ENCODE peak calls at places on chromosome 22, in four cellular contexts. X is HCT116, S is K562, H is SK-N-SH. T is an unnamed sample.
A peak's percentile ranks its signal among the peaks of the same experiment; 100 is the strongest.

GRCh38 chr22:24141586-24141985 is 39.7 kb upstream of the SUSD2 start:
- DNase-seq in X (no peak), S (no peak), H (no peak), T (no peak)

GRCh38 chr22:40263191-40263590 is 83.1 kb upstream of the ADSL start:
- DNase-seq in X (no peak), S (peak; percentile 31), H (no peak), T (no peak)

GRCh38 chr22:23632178-23632577 is at the start of gene DRICH1:
- DNase-seq in X (no peak), S (no peak), H (no peak), T (no peak)

GRCh38 chr22:42680648-42681047 is 31.5 kb upstream of the CYB5R3 start:
- DNase-seq in X (peak; percentile 66), S (no peak), H (no peak), T (no peak)

GRCh38 chr22:22942511-22943329 is 55.1 kb downstream of the IGLL5 start:
- DNase-seq in X (peak; percentile 59), S (peak; percentile 100), H (peak; percentile 80), T (peak; percentile 77)

GRCh38 chr22:41356430-41357028 is 25.2 kb upstream of the TEF start:
- DNase-seq in X (no peak), S (no peak), H (no peak), T (no peak)

GRCh38 chr22:23218867-23219251 is 38.5 kb downstream of the BCR start:
- DNase-seq in X (no peak), S (no peak), H (peak; percentile 60), T (no peak)

GRCh38 chr22:18976197-18976751 is 40.2 kb upstream of the PRODH start:
- DNase-seq in X (no peak), S (no peak), H (no peak), T (no peak)

GRCh38 chr22:41925783-41926460 is 684 bp downstream of the TNFRSF13C start:
- DNase-seq in X (no peak), S (peak; percentile 76), H (peak; percentile 70), T (no peak)

GRCh38 chr22:17845340-17845739 is 71.1 kb upstream of the BID start:
- DNase-seq in X (no peak), S (no peak), H (no peak), T (no peak)

GRCh38 chr22:35102663-35103062 is 36.7 kb downstream of the ISX start:
- DNase-seq in X (no peak), S (peak; percentile 24), H (no peak), T (peak; percentile 14)

GRCh38 chr22:23305922-23306374 is 125.6 kb downstream of the BCR start:
- DNase-seq in X (no peak), S (no peak), H (peak; percentile 75), T (no peak)

GRCh38 chr22:19232620-19233019 is 54.1 kb upstream of the SLC25A1 start:
- DNase-seq in X (no peak), S (no peak), H (peak; percentile 26), T (no peak)

GRCh38 chr22:25390297-25391240 is 171.1 kb downstream of the CRYBB2 start:
- DNase-seq in X (no peak), S (no peak), H (no peak), T (no peak)

GRCh38 chr22:17576475-17576874 is 13.2 kb downstream of the SLC25A18 start:
- DNase-seq in X (no peak), S (no peak), H (no peak), T (no peak)

GRCh38 chr22:26558246-26558895 is 31.6 kb downstream of the TPST2 start:
- DNase-seq in X (no peak), S (no peak), H (no peak), T (no peak)

GRCh38 chr22:27560781-27561180 is 240.8 kb downstream of the MN1 start:
- DNase-seq in X (no peak), S (no peak), H (no peak), T (no peak)

GRCh38 chr22:17057959-17058814 is 26.6 kb upstream of the IL17RA start:
- DNase-seq in X (peak; percentile 45), S (peak; percentile 83), H (peak; percentile 75), T (peak; percentile 38)

GRCh38 chr22:33697640-33698039 is 222.6 kb downstream of the LARGE1 start:
- DNase-seq in X (no peak), S (no peak), H (no peak), T (no peak)

GRCh38 chr22:35307892-35308291 is 8.2 kb downstream of the TOM1 start:
- DNase-seq in X (no peak), S (no peak), H (no peak), T (peak; percentile 14)

GRCh38 chr22:42397332-42398246 is 34.6 kb downstream of the NFAM1 start:
- DNase-seq in X (no peak), S (no peak), H (no peak), T (peak; percentile 83)

GRCh38 chr22:25113316-25113721 is 86.3 kb upstream of the CRYBB3 start:
- DNase-seq in X (no peak), S (no peak), H (no peak), T (no peak)

GRCh38 chr22:35205956-35206355 is 51.3 kb upstream of the HMGXB4 start:
- DNase-seq in X (no peak), S (no peak), H (no peak), T (no peak)

GRCh38 chr22:40597541-40598453 is 38.7 kb downstream of the MRTFA start:
- DNase-seq in X (no peak), S (no peak), H (no peak), T (no peak)

GRCh38 chr22:23608583-23608982 is 23.5 kb downstream of the DRICH1 start:
- DNase-seq in X (no peak), S (peak; percentile 30), H (no peak), T (no peak)

GRCh38 chr22:25045176-25045575 is 92.7 kb downstream of the KIAA1671 start:
- DNase-seq in X (no peak), S (no peak), H (no peak), T (no peak)

GRCh38 chr22:41028841-41029240 is 63.6 kb upstream of the EP300 start:
- DNase-seq in X (no peak), S (no peak), H (no peak), T (peak; percentile 43)

GRCh38 chr22:27420817-27421361 is 380.7 kb downstream of the MN1 start:
- DNase-seq in X (no peak), S (no peak), H (no peak), T (no peak)

GRCh38 chr22:40595497-40596234 is 40.9 kb downstream of the MRTFA start:
- DNase-seq in X (no peak), S (no peak), H (no peak), T (no peak)

GRCh38 chr22:37511368-37512104 is 7.7 kb downstream of the CARD10 start:
- DNase-seq in X (no peak), S (no peak), H (no peak), T (no peak)
- TF ChIP-seq REST in X (no peak), S (no peak), H (no peak), T (no peak)

DNA sequence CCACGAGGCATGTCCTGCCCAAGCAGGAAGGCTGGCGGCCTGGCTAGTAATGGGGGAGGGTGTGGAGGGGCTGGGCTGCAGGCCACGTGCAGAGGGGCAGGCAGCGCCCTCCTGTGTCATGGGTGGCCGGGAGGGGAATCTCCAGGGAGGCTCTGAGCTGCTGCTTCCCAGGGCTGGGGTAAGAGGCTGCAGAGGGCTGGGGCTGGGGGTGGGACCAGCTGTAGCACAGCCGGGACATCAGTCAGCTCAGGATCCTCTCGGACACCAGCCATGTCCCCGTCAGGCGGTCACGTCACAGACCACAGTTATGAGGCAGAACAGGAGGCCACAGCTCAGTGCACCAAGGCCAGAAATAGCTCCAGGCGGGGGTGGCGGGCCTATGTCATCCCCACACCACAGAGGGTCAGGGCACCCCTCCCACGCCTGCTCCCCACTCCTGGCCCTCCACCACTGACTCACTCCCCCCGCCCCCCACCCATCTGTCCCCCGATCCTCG is 21.1 kb downstream of the RTN4R start:
- DNase-seq in X (no peak), S (peak; percentile 92), H (no peak), T (no peak)
- TF ChIP-seq POLR2AphosphoS5 in X (no peak), S (no peak), H (no peak), T (no peak)

GRCh38 chr22:20981787-20982562 is at the start of gene LZTR1:
- DNase-seq in X (peak; percentile 50), S (peak; percentile 100), H (peak; percentile 94), T (peak; percentile 78)
- TF ChIP-seq REST in X (no peak), S (peak; percentile 95), H (no peak), T (peak; percentile 26)

GRCh38 chr22:30429887-30430286 is 4.3 kb downstream of the MTFP1 start:
- DNase-seq in X (no peak), S (no peak), H (no peak), T (no peak)
- TF ChIP-seq POLR2AphosphoS5 in X (no peak), S (no peak), H (no peak), T (no peak)

GRCh38 chr22:50272103-50272782 is 2.1 kb upstream of the MAPK11 start:
- DNase-seq in X (no peak), S (no peak), H (peak; percentile 48), T (no peak)

GRCh38 chr22:50270302-50271010 is at the start of gene MAPK11:
- DNase-seq in X (no peak), S (peak; percentile 57), H (peak; percentile 85), T (no peak)

GRCh38 chr22:50271519-50271970 is 1.4 kb upstream of the MAPK11 start:
- DNase-seq in X (no peak), S (peak; percentile 82), H (peak; percentile 93), T (peak; percentile 31)

GRCh38 chr22:50269573-50270301 is 443 bp downstream of the MAPK11 start:
- DNase-seq in X (no peak), S (peak; percentile 68), H (peak; percentile 90), T (no peak)

DNA sequence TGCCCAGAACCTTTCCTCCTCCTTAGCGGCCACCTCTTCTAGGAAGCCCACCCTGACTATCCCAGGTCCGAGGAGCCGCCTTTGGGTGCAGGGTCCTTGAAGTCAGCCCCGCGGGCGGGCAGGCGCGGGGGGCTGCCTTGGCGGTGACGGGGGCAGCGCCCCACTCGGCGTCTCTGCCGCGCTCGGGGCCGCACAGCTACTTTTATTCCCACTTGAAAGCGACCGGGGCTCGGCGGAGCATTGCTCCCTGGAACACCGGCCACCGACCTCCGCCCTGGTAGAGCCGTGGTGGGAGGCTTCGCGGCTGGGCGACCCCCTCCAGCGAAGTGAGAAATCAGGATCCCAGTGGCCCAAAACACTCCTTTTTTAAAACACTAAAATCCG is 823 bp upstream of the MAPK11 start:
- DNase-seq in X (no peak), S (no peak), H (no peak), T (no peak)
- TF ChIP-seq REST in X (no peak), S (no peak), H (no peak), T (no peak)

DNA sequence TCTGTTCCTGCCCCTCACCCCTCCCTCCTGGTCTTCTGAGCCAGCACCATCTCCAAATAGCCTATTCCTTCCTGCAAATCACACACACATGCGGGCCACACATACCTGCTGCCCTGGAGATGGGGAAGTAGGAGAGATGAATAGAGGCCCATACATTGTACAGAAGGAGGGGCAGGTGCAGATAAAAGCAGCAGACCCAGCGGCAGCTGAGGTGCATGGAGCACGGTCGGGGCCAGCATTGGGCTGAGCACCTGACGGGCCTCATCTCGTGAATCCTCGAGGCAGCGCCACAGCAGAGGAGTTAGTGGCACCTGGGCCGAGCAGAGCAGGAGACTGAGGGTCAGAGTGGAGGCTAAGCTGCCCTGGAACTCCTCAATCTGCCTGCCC is 941.8 kb downstream of the BRD1 start:
- DNase-seq in X (no peak), S (no peak), H (no peak), T (no peak)
- TF ChIP-seq POLR2AphosphoS5 in X (no peak), S (no peak), H (no peak), T (no peak)

GRCh38 chr22:39152024-39152510 is 413 bp downstream of the CBX7 start:
- DNase-seq in X (no peak), S (no peak), H (no peak), T (no peak)
- TF ChIP-seq REST in X (no peak), S (no peak), H (no peak), T (no peak)

T was measured in HL-60.